ENCODE peak calls at places on chromosomes 6 and 20, in ten cellular contexts. J is thoracic aorta, R is right cardiac atrium, T is lung, W is astrocyte, G is stomach, L is ascending aorta, C is psoas muscle, S is PC-3, X is AG04450. K is an unnamed sample. For H3K9me3, the result is how much of the 10 kb centered on the place peaks cover.

GRCh38 chr6:102417368-102417767 is 1023.9 kb downstream of the GRIK2 start:
- DNase-seq in J (no peak), R (no peak), T (no peak), W (no peak), G (no peak), L (no peak), C (no peak), S (no peak), X (no peak), K (no peak)

GRCh38 chr6:146041282-146041681 is 12.4 kb downstream of the GRM1 start:
- DNase-seq in J (no peak), R (no peak), T (no peak), W (no peak), G (no peak), L (no peak), C (no peak), S (peak), X (no peak), K (no peak)

GRCh38 chr6:159695984-159696383 is 2.9 kb upstream of the SOD2 start:
- DNase-seq in J (no peak), R (no peak), T (no peak), W (peak), G (no peak), L (no peak), C (no peak), S (no peak), X (peak), K (no peak)

GRCh38 chr20:8903655-8904605 is 165.0 kb upstream of the PLCB4 start:
- DNase-seq in J (no peak), R (no peak), T (no peak), W (no peak), G (no peak), L (no peak), C (no peak), S (peak), X (no peak), K (no peak)

GRCh38 chr6:168032383-168032760 is 34.9 kb downstream of the KIF25 start:
- DNase-seq in J (no peak), R (peak), T (no peak), W (peak), G (no peak), L (no peak), C (no peak), S (peak), X (peak), K (peak)

GRCh38 chr6:37218501-37218900 is 39.1 kb upstream of the TBC1D22B start:
- DNase-seq in J (no peak), R (no peak), T (no peak), W (no peak), G (no peak), L (no peak), C (no peak), S (no peak), X (no peak), K (no peak)

GRCh38 chr6:156944412-156944811 is 167.2 kb downstream of the ARID1B start:
- DNase-seq in J (no peak), R (no peak), T (no peak), W (no peak), G (no peak), L (no peak), C (no peak), S (no peak), X (no peak), K (no peak)

GRCh38 chr20:24682496-24683090 is 213.2 kb downstream of the SYNDIG1 start:
- DNase-seq in J (no peak), R (no peak), T (no peak), W (no peak), G (no peak), L (peak), C (no peak), S (no peak), X (no peak), K (no peak)

GRCh38 chr6:96089173-96089572 is 73.4 kb downstream of the FUT9 start:
- DNase-seq in J (no peak), R (no peak), T (no peak), W (no peak), G (peak), L (no peak), C (no peak), S (peak), X (no peak), K (no peak)

GRCh38 chr6:36033935-36034334 is 6.3 kb downstream of the MAPK14 start:
- DNase-seq in J (no peak), R (no peak), T (peak), W (peak), G (no peak), L (no peak), C (no peak), S (peak), X (no peak), K (no peak)

GRCh38 chr6:46419576-46420002 is 71.7 kb downstream of the RCAN2 start:
- DNase-seq in J (peak), R (no peak), T (peak), W (peak), G (peak), L (peak), C (no peak), S (peak), X (peak), K (no peak)

GRCh38 chr6:163565140-163565539 is 150.6 kb downstream of the QKI start:
- DNase-seq in J (no peak), R (no peak), T (no peak), W (peak), G (no peak), L (no peak), C (no peak), S (no peak), X (no peak), K (no peak)

GRCh38 chr20:31968299-31969126 is 562 bp downstream of the XKR7 start:
- DNase-seq in J (no peak), R (peak), T (peak), W (peak), G (peak), L (peak), C (peak), S (peak), X (peak), K (peak)

GRCh38 chr6:14612016-14612415 is 494.4 kb downstream of the CD83 start:
- DNase-seq in J (no peak), R (no peak), T (no peak), W (peak), G (no peak), L (no peak), C (no peak), S (peak), X (peak), K (no peak)

GRCh38 chr6:169028343-169028742 is 225.3 kb downstream of the THBS2 start:
- DNase-seq in J (no peak), R (no peak), T (no peak), W (no peak), G (no peak), L (no peak), C (no peak), S (no peak), X (no peak), K (no peak)

GRCh38 chr6:133544419-133544818 is 303.3 kb downstream of the EYA4 start:
- DNase-seq in J (no peak), R (no peak), T (no peak), W (no peak), G (no peak), L (no peak), C (no peak), S (no peak), X (no peak), K (no peak)

GRCh38 chr6:108118791-108119211 is 44.3 kb upstream of the OSTM1 start:
- DNase-seq in J (no peak), R (no peak), T (no peak), W (no peak), G (no peak), L (no peak), C (no peak), S (no peak), X (no peak), K (no peak)

GRCh38 chr6:146770965-146771735 is 172.4 kb downstream of the ADGB start:
- DNase-seq in J (no peak), R (peak), T (peak), W (no peak), G (no peak), L (peak), C (peak), S (no peak), X (no peak), K (peak)

GRCh38 chr20:46624941-46625340 is 26.3 kb downstream of the SLC13A3 start:
- DNase-seq in J (no peak), R (no peak), T (no peak), W (no peak), G (no peak), L (no peak), C (no peak), S (no peak), X (no peak), K (no peak)

GRCh38 chr6:20583447-20583806 is 49.2 kb downstream of the CDKAL1 start:
- DNase-seq in J (no peak), R (no peak), T (no peak), W (no peak), G (no peak), L (no peak), C (no peak), S (no peak), X (no peak), K (no peak)

GRCh38 chr6:84516151-84516550 is 248.2 kb downstream of the TBX18 start:
- DNase-seq in J (no peak), R (no peak), T (no peak), W (no peak), G (no peak), L (no peak), C (no peak), S (no peak), X (no peak), K (no peak)

GRCh38 chr20:23403721-23404120 is 17.6 kb downstream of the NAPB start:
- DNase-seq in J (no peak), R (no peak), T (no peak), W (no peak), G (no peak), L (no peak), C (no peak), S (no peak), X (no peak), K (no peak)

GRCh38 chr6:137105375-137105774 is 60.6 kb upstream of the IL20RA start:
- DNase-seq in J (no peak), R (no peak), T (no peak), W (no peak), G (no peak), L (no peak), C (no peak), S (no peak), X (no peak), K (no peak)

GRCh38 chr6:137104926-137105325 is 60.2 kb upstream of the IL20RA start:
- DNase-seq in J (no peak), R (no peak), T (no peak), W (no peak), G (no peak), L (no peak), C (no peak), S (no peak), X (no peak), K (no peak)

GRCh38 chr6:137099689-137100398 is 55.1 kb upstream of the IL20RA start:
- DNase-seq in J (no peak), R (no peak), T (no peak), W (no peak), G (no peak), L (no peak), C (no peak), S (no peak), X (no peak), K (no peak)

GRCh38 chr6:137102050-137102848 is 57.5 kb upstream of the IL20RA start:
- DNase-seq in J (no peak), R (no peak), T (no peak), W (no peak), G (no peak), L (no peak), C (no peak), S (no peak), X (no peak), K (no peak)

GRCh38 chr6:137102851-137103492 is 58.2 kb upstream of the IL20RA start:
- DNase-seq in J (no peak), R (no peak), T (no peak), W (no peak), G (no peak), L (no peak), C (no peak), S (no peak), X (no peak), K (no peak)
- H3K9me3 ChIP-seq in J (under half), R (under half), T (under half), W (under half), G (under half), L (under half), C (under half), S (under half), X (under half), K (under half)

DNA sequence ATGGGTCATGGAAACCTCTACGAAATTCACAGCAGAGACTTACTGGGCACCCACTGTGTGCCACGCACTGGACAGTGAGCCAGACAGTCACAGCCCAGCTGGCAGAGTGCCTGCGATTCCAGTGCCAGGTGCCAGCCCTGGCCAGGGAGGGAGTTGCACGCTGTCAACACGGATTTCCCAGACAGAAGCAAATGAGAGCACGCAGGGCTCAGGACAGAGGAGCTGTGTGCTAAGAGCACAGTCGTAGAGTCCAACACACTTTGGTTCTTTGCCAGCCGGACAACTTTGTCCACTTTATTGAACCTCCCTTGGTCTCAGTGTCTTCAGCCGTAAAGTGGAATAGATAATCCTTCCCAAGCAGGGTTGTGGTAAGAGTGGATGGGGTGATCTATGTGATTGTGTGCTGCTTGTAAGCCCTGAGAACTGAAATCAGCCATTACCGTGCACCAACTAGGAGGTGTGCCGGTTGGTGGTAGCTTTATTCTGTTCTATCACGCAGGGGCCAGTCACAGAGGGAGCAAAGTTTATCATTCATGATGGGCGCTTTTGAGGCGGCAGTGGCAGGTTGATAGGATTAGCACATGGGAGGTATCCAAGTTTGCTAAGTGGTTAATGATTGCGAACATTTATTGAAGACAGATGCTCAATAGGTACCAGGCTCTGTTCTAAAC is 40.6 kb downstream of the SIRPA start:
- DNase-seq in J (no peak), R (peak), T (no peak), W (no peak), G (no peak), L (no peak), C (peak), S (no peak), X (no peak), K (peak)
- H3K27ac ChIP-seq in J (no peak), R (peak), T (no peak), W (no peak), G (no peak), L (peak), C (peak), S (no peak), X (no peak), K (no peak)

GRCh38 chr6:120129228-120129627 is 779.7 kb upstream of the MAN1A1 start:
- DNase-seq in J (no peak), R (no peak), T (no peak), W (no peak), G (no peak), L (no peak), C (no peak), S (no peak), X (no peak), K (no peak)
- H3K9me3 ChIP-seq in J (under half), R (under half), T (under half), W (under half), G (under half), L (under half), C (under half), S (under half), X (under half), K (under half)

GRCh38 chr6:120493483-120493882 is 840.8 kb downstream of the TBC1D32 start:
- DNase-seq in J (no peak), R (no peak), T (no peak), W (no peak), G (no peak), L (no peak), C (no peak), S (no peak), X (no peak), K (no peak)
- H3K27ac ChIP-seq in J (no peak), R (no peak), T (no peak), W (no peak), G (no peak), L (no peak), C (no peak), S (no peak), X (no peak), K (no peak)

K was measured in heart right ventricle.